ENCODE peak calls at places on chromosomes 16 and 17, in ten cellular contexts. A, M, P, V, I, O, H, C, W and F are unnamed samples.

GRCh38 chr16:85431431-85432124 is 181.5 kb upstream of the GSE1 start:
- DNase-seq in A (peak), M (peak), P (no peak), V (no peak), I (peak), O (peak), H (no peak), C (no peak), W (no peak), F (no peak)

GRCh38 chr17:46979023-46979870 is at the start of gene RPRML:
- DNase-seq in A (no peak), M (peak), P (no peak), V (no peak), I (peak), O (peak), H (no peak), C (peak), W (peak), F (no peak)

GRCh38 chr16:86363057-86363490 is 147.3 kb upstream of the FOXF1 start:
- DNase-seq in A (no peak), M (no peak), P (no peak), V (no peak), I (no peak), O (no peak), H (no peak), C (peak), W (no peak), F (no peak)

GRCh38 chr16:9647981-9648701 is 534.1 kb downstream of the GRIN2A start:
- DNase-seq in A (no peak), M (no peak), P (no peak), V (no peak), I (no peak), O (no peak), H (no peak), C (peak), W (no peak), F (no peak)

GRCh38 chr16:25051446-25052160 is 36.4 kb upstream of the ARHGAP17 start:
- DNase-seq in A (no peak), M (no peak), P (no peak), V (no peak), I (no peak), O (no peak), H (no peak), C (peak), W (no peak), F (no peak)

GRCh38 chr16:16014329-16015224 is 65.2 kb downstream of the ABCC1 start:
- DNase-seq in A (no peak), M (no peak), P (no peak), V (no peak), I (no peak), O (peak), H (peak), C (peak), W (no peak), F (no peak)

GRCh38 chr17:3828151-3828851 is 17.7 kb downstream of the NCBP3 start:
- DNase-seq in A (no peak), M (no peak), P (no peak), V (no peak), I (no peak), O (no peak), H (no peak), C (no peak), W (no peak), F (no peak)

GRCh38 chr17:29615492-29616299 is 7.0 kb downstream of the CORO6 start:
- DNase-seq in A (peak), M (peak), P (no peak), V (peak), I (peak), O (peak), H (peak), C (peak), W (peak), F (peak)

GRCh38 chr17:34378664-34379101 is 15.7 kb upstream of the CCL1 start:
- DNase-seq in A (no peak), M (no peak), P (no peak), V (no peak), I (no peak), O (no peak), H (no peak), C (no peak), W (no peak), F (no peak)

GRCh38 chr17:1627219-1627986 is 1.2 kb downstream of the SLC43A2 start:
- DNase-seq in A (peak), M (peak), P (no peak), V (no peak), I (peak), O (no peak), H (peak), C (no peak), W (no peak), F (no peak)

GRCh38 chr16:19804538-19805323 is 79.9 kb downstream of the GPRC5B start:
- DNase-seq in A (no peak), M (no peak), P (no peak), V (no peak), I (peak), O (peak), H (peak), C (peak), W (peak), F (no peak)

GRCh38 chr16:52696126-52696525 is 149.2 kb upstream of the TOX3 start:
- DNase-seq in A (no peak), M (no peak), P (no peak), V (no peak), I (no peak), O (no peak), H (no peak), C (no peak), W (no peak), F (no peak)

GRCh38 chr17:35892091-35892637 is 12.0 kb upstream of the CCL5 start:
- DNase-seq in A (no peak), M (no peak), P (no peak), V (no peak), I (no peak), O (no peak), H (no peak), C (no peak), W (no peak), F (peak)

GRCh38 chr16:303760-304505 is 21.0 kb downstream of the PDIA2 start:
- DNase-seq in A (no peak), M (no peak), P (peak), V (no peak), I (no peak), O (no peak), H (no peak), C (no peak), W (no peak), F (no peak)

GRCh38 chr16:69204106-69204655 is 17.2 kb downstream of the SNTB2 start:
- DNase-seq in A (no peak), M (no peak), P (no peak), V (no peak), I (no peak), O (no peak), H (no peak), C (no peak), W (no peak), F (no peak)

GRCh38 chr17:80720624-80721577 is 176.3 kb downstream of the RPTOR start:
- DNase-seq in A (no peak), M (peak), P (no peak), V (no peak), I (no peak), O (peak), H (no peak), C (peak), W (peak), F (peak)

GRCh38 chr17:51259574-51260236 is at the start of gene MBTD1:
- DNase-seq in A (peak), M (peak), P (peak), V (peak), I (peak), O (peak), H (peak), C (peak), W (peak), F (peak)

GRCh38 chr17:40168262-40168832 is 8.9 kb upstream of the RAPGEFL1 start:
- DNase-seq in A (peak), M (no peak), P (no peak), V (no peak), I (no peak), O (no peak), H (no peak), C (peak), W (no peak), F (no peak)

GRCh38 chr16:3188675-3188924 is 596 bp downstream of the OR1F1 start:
- DNase-seq in A (no peak), M (no peak), P (no peak), V (no peak), I (no peak), O (no peak), H (no peak), C (no peak), W (no peak), F (no peak)

DNA sequence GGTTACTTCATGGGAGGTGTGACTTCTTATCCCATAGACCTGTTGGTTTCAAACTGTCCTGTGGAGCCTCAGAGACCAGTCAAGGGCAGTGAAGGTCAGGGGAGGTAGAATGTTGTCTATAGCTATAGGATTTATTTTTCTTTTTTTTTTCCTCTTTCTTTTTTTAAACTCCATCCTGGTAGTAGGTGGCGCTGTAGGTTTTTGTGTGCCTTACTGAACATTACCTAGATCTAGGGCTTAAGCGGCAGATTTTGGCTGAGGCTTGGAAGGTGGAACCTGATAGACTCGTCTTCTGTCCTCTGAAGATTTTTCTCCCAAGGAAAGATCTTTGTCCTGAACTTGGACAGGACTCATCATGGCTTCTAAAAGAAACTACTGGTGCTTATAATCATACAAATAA is 8.2 kb upstream of the LASP1NB start:
- DNase-seq in A (no peak), M (no peak), P (no peak), V (peak), I (no peak), O (no peak), H (no peak), C (peak), W (no peak), F (no peak)
- TF ChIP-seq CTCF in A (no peak), M (no peak), P (no peak), V (no peak), I (no peak), O (no peak), H (no peak), C (no peak), W (no peak), F (no peak)

DNA sequence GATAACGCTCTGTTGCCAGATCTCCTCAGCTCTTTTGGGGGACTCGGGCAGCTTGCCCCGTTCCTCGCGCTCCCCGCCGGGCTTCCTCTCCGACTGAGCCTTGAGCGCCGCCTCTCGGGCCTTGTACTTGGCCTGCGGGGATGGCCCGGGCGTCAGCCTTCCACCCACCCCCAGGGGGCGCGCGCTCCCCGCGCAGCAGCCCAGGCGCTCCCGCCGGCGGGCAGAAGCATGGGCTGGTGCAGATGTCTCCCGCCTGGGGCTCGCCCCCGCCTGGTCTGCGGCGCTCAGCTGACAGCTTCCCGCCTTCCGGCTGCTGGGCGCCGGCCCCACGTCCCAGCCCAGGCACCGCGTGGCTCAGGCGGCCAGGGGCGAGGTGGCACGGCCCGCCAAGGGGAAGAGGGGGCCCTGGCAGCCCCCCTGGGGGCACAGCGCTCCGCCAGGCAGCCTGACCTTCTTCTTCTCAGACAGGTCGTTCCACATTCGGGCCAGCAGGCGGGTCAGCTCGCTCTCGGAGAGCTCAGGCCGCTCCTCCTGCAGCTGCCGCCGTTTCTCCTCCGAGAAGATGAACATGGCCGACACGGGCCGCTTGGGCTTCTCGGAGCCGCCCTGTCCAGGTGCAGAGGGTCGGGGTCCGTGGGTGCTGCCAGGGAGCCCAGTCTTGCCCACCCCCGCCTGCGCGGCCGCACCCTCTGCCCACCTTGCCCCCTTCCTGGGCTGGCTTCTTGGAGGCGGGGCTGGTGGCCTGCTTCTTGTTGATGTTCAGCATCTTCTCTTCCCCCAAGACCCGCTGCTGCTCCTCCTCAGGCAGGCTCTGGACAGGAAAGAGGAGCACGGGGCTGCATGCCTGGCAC is 8.9 kb downstream of the UBTF start:
- DNase-seq in A (peak), M (peak), P (peak), V (peak), I (peak), O (peak), H (peak), C (peak), W (peak), F (peak)
- TF ChIP-seq CTCF in A (peak), M (peak), P (peak), V (peak), I (peak), O (peak), H (peak), C (peak), W (peak), F (peak)

GRCh38 chr17:17983776-17984175 is 11.1 kb downstream of the DRC3 start:
- DNase-seq in A (no peak), M (no peak), P (no peak), V (no peak), I (no peak), O (no peak), H (no peak), C (no peak), W (no peak), F (no peak)

GRCh38 chr17:17983376-17983775 is 10.7 kb downstream of the DRC3 start:
- DNase-seq in A (peak), M (no peak), P (no peak), V (no peak), I (no peak), O (no peak), H (no peak), C (no peak), W (no peak), F (no peak)

GRCh38 chr17:17985153-17985552 is 12.5 kb downstream of the DRC3 start:
- DNase-seq in A (no peak), M (no peak), P (no peak), V (no peak), I (no peak), O (no peak), H (no peak), C (no peak), W (no peak), F (no peak)

GRCh38 chr17:17987187-17987896 is 14.7 kb downstream of the DRC3 start:
- DNase-seq in A (no peak), M (no peak), P (no peak), V (no peak), I (no peak), O (no peak), H (no peak), C (no peak), W (no peak), F (no peak)

DNA sequence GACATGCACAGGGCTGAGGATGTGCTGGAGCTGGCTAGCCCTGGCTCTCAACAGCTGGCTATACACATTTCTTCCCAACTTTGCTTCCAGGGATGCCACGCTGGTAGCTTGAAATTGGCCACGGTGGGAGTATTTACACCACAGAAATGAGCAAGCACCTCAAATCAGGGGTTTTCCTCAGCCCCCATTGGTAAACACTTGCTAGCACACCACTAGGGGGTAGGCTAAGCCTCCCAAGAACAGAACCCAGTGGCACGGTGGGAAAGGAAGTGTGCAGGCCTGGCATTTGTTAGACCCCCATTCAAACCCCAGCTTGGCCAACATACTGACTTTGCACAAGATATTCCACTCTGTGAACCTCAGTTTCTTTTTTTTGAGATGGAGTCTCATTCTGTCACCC is 12.9 kb downstream of the DRC3 start:
- DNase-seq in A (no peak), M (no peak), P (no peak), V (no peak), I (no peak), O (no peak), H (no peak), C (no peak), W (no peak), F (no peak)
- TF ChIP-seq CTCF in A (no peak), M (no peak), P (no peak), V (no peak), I (peak), O (no peak), H (no peak), C (peak), W (no peak), F (no peak)

DNA sequence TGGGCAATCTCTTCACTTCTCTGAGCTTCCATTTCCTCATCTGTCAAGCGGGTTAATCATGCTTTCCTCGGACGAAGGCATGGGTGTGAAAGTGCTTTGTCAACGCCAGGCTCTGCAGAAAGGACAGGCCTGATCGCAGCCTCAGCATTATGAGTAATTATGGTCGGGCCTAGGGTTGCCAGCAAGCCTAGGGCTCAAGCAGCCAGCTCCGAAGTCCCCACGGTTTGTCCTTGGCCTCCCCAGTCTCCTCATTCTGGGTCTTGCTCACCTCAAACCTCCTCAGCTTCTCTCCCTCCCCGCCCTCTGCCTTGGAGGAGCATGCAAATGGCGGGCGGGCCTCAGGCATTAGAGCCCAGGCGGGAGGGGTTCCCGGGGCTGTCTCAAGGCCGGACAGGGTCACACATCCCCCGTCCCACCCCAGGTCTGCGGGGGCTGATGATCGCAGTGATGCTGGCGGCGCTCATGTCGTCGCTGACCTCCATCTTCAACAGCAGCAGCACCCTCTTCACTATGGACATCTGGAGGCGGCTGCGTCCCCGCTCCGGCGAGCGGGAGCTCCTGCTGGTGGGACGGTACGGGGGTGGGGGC is 10.2 kb upstream of the FAM83G start:
- DNase-seq in A (no peak), M (no peak), P (no peak), V (no peak), I (no peak), O (peak), H (no peak), C (no peak), W (no peak), F (no peak)
- TF ChIP-seq CTCF in A (no peak), M (no peak), P (no peak), V (no peak), I (no peak), O (no peak), H (no peak), C (no peak), W (no peak), F (no peak)

GRCh38 chr16:66580605-66581209 is 1.4 kb downstream of the CMTM2 start:
- DNase-seq in A (no peak), M (no peak), P (no peak), V (no peak), I (no peak), O (no peak), H (no peak), C (peak), W (no peak), F (no peak)
- TF ChIP-seq CTCF in A (no peak), M (no peak), P (no peak), V (no peak), I (no peak), O (no peak), H (no peak), C (no peak), W (no peak), F (no peak)

GRCh38 chr17:57109393-57110151 is 24.5 kb downstream of the AKAP1 start:
- DNase-seq in A (no peak), M (no peak), P (no peak), V (no peak), I (peak), O (peak), H (no peak), C (no peak), W (no peak), F (no peak)
- TF ChIP-seq CTCF in A (peak), M (peak), P (peak), V (no peak), I (no peak), O (no peak), H (no peak), C (peak), W (no peak), F (no peak)

DNA sequence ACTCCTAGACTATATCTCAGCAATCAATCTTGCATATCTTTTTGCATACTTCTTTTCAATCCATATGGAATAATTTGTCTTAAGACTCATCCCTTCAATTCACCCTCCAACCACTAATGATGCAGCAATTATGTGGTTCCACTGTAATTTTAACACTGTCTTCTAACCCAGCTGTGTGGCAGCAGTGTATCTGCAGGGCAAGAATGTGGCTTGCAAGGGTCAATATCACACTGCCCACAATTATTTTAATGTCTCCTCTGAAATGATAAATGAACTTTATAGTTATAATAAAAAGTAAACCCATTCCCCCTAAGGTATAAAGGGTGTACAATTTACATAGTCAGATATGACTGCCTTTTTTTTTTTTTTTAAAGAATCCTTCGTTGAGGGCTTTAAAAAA is 48.6 kb downstream of the FTO start:
- DNase-seq in A (no peak), M (no peak), P (no peak), V (no peak), I (no peak), O (no peak), H (no peak), C (no peak), W (no peak), F (no peak)
- TF ChIP-seq CTCF in A (no peak), M (no peak), P (no peak), V (no peak), I (no peak), O (no peak), H (no peak), C (no peak), W (no peak), F (no peak)